ENCODE peak calls at places on chromosome 10, in seven cellular contexts. D, L, N, C, Y, Z and B are unnamed samples. For H3K27me3, the result is how much of the 10 kb centered on the place peaks cover.

GRCh38 chr10:18094793-18095192 is 45.4 kb upstream of the CACNB2 start:
- DNase-seq in D (no peak), L (no peak), N (no peak), C (no peak), Y (no peak), Z (no peak), B (no peak)

GRCh38 chr10:124225029-124225467 is 131.7 kb upstream of the CHST15 start:
- DNase-seq in D (no peak), L (no peak), N (no peak), C (peak), Y (no peak), Z (no peak), B (no peak)

GRCh38 chr10:88974446-88975376 is 15.9 kb upstream of the FAS start:
- DNase-seq in D (no peak), L (no peak), N (no peak), C (no peak), Y (no peak), Z (no peak), B (no peak)

GRCh38 chr10:84088626-84089025 is 50.7 kb upstream of the GHITM start:
- DNase-seq in D (no peak), L (no peak), N (no peak), C (no peak), Y (no peak), Z (no peak), B (no peak)

GRCh38 chr10:87593702-87594101 is 66.0 kb upstream of the PAPSS2 start:
- DNase-seq in D (no peak), L (no peak), N (no peak), C (no peak), Y (no peak), Z (no peak), B (no peak)

GRCh38 chr10:67612577-67613537 is 83.1 kb downstream of the CTNNA3 start:
- DNase-seq in D (peak), L (no peak), N (no peak), C (no peak), Y (no peak), Z (no peak), B (no peak)

GRCh38 chr10:79102056-79102874 is 33.5 kb downstream of the ZMIZ1 start:
- DNase-seq in D (no peak), L (no peak), N (peak), C (peak), Y (peak), Z (peak), B (peak)

GRCh38 chr10:30057421-30057841 is 2.0 kb downstream of the JCAD start:
- DNase-seq in D (no peak), L (no peak), N (no peak), C (no peak), Y (no peak), Z (no peak), B (no peak)

GRCh38 chr10:95069286-95069685 is at the start of gene CYP2C8:
- DNase-seq in D (no peak), L (no peak), N (no peak), C (no peak), Y (no peak), Z (no peak), B (no peak)

GRCh38 chr10:18501198-18501597 is 150.2 kb downstream of the NSUN6 start:
- DNase-seq in D (peak), L (no peak), N (no peak), C (no peak), Y (no peak), Z (no peak), B (no peak)

GRCh38 chr10:36700123-36700522 is 425.3 kb upstream of the ANKRD30A start:
- DNase-seq in D (no peak), L (no peak), N (no peak), C (no peak), Y (no peak), Z (no peak), B (no peak)

GRCh38 chr10:117729156-117729555 is 186.6 kb downstream of the EMX2 start:
- DNase-seq in D (no peak), L (no peak), N (no peak), C (no peak), Y (no peak), Z (no peak), B (no peak)

GRCh38 chr10:30098624-30099023 is 39.2 kb upstream of the JCAD start:
- DNase-seq in D (no peak), L (no peak), N (no peak), C (no peak), Y (no peak), Z (no peak), B (no peak)

GRCh38 chr10:107686095-107686494 is 521.6 kb upstream of the SORCS1 start:
- DNase-seq in D (no peak), L (no peak), N (no peak), C (no peak), Y (peak), Z (peak), B (no peak)

GRCh38 chr10:47036771-47037170 is 125.5 kb downstream of the PTPN20 start:
- DNase-seq in D (no peak), L (no peak), N (no peak), C (no peak), Y (no peak), Z (no peak), B (peak)

GRCh38 chr10:58016614-58017013 is 251.1 kb downstream of the IPMK start:
- DNase-seq in D (no peak), L (no peak), N (no peak), C (no peak), Y (no peak), Z (no peak), B (no peak)

GRCh38 chr10:117175215-117175900 is 21.9 kb upstream of the KCNK18 start:
- DNase-seq in D (no peak), L (no peak), N (no peak), C (no peak), Y (peak), Z (peak), B (no peak)

GRCh38 chr10:124149143-124149542 is 55.7 kb upstream of the CHST15 start:
- DNase-seq in D (no peak), L (no peak), N (no peak), C (no peak), Y (no peak), Z (no peak), B (no peak)

GRCh38 chr10:3239066-3239919 is 66.7 kb upstream of the PITRM1 start:
- DNase-seq in D (no peak), L (no peak), N (peak), C (peak), Y (peak), Z (peak), B (peak)
- TF ChIP-seq POLR2AphosphoS5 in D (no peak), L (no peak), N (no peak), C (no peak), Y (peak), Z (peak), B (no peak)

DNA sequence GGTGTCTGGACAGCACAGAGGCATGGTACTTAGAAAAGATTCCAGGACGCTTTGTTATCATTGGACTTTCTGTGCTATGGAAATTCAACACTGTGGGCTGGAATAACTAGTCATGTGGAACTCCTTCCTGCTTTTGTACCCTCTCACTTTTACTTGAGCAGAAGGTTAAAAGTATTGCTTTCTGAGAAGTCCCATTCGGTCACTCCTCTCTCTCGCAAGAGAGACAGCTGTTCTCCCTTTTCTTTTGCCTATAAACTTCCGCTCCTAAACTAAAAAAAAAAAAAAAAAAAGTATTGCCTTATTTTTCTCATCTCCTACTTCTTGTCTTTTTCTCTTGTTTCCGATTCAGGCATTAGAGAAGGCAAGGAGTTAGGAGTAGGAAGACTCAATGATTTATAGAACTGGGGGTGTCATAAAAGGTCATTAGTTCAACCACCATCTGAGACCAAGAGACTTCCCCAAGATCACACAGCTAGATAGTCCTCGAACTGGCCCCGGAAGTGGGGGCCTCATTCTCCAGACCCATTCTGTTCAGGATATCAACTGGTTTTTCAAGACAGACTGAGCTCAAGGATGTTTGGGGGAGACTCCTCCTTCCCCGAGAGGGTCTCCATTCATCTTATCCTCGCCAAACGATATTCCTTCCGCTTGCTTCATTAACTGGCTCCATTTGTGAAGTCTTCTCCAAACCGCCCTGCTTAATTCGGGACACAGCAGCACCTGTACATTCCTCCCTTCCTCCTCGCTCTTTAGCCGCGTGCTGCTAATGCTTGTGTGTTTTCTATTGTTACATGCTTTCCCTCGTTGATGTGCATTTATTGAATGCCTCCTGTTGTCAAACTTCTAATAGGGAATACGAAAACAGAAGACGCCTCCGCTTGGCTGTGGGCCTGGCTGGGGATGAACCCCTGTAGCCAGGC is 960 bp upstream of the INPP5F start:
- DNase-seq in D (no peak), L (no peak), N (peak), C (no peak), Y (no peak), Z (no peak), B (no peak)
- TF ChIP-seq EP300 in D (no peak), L (no peak), N (peak), C (no peak), Y (no peak), Z (no peak), B (no peak)

GRCh38 chr10:100802607-100803006 is 57.2 kb downstream of the PAX2 start:
- DNase-seq in D (no peak), L (no peak), N (no peak), C (no peak), Y (no peak), Z (no peak), B (no peak)
- H3K27me3 ChIP-seq in D (under half), L (half or more), N (under half), C (half or more), Y (half or more), Z (under half), B (under half)

GRCh38 chr10:68895041-68895440 is 6.1 kb upstream of the DDX50 start:
- DNase-seq in D (no peak), L (no peak), N (no peak), C (no peak), Y (no peak), Z (no peak), B (no peak)

GRCh38 chr10:68901106-68901927 is at the start of gene DDX50:
- DNase-seq in D (peak), L (peak), N (peak), C (peak), Y (peak), Z (peak), B (peak)

GRCh38 chr10:68899186-68899745 is 1.8 kb upstream of the DDX50 start:
- DNase-seq in D (no peak), L (no peak), N (no peak), C (no peak), Y (no peak), Z (no peak), B (no peak)

GRCh38 chr10:68900427-68901105 is 549 bp upstream of the DDX50 start:
- DNase-seq in D (peak), L (peak), N (no peak), C (no peak), Y (no peak), Z (peak), B (no peak)

GRCh38 chr10:68897336-68897741 is 3.8 kb upstream of the DDX50 start:
- DNase-seq in D (no peak), L (no peak), N (peak), C (peak), Y (peak), Z (peak), B (no peak)
- TF ChIP-seq POLR2AphosphoS5 in D (no peak), L (no peak), N (no peak), C (no peak), Y (no peak), Z (no peak), B (no peak)

DNA sequence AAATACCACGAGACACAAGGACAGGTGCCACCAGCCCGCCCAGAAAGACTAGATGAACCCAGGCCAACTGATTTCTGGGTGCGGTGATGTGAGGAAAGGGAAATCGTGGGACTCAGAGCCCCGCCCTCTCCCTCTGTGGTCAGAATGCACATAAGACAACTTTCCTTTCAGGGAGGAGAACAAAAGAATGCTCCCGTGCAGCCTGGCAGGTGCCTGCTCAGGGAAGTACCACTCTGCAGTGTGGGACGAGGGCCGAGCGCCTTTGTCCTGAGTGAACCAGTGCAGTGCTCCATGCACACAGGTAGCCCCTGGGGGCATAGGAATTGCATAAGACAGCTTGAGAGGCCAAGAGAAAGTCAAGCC is 119.5 kb downstream of the ABLIM1 start:
- DNase-seq in D (no peak), L (no peak), N (no peak), C (peak), Y (peak), Z (peak), B (no peak)
- TF ChIP-seq EP300 in D (no peak), L (no peak), N (no peak), C (no peak), Y (no peak), Z (no peak), B (no peak)

DNA sequence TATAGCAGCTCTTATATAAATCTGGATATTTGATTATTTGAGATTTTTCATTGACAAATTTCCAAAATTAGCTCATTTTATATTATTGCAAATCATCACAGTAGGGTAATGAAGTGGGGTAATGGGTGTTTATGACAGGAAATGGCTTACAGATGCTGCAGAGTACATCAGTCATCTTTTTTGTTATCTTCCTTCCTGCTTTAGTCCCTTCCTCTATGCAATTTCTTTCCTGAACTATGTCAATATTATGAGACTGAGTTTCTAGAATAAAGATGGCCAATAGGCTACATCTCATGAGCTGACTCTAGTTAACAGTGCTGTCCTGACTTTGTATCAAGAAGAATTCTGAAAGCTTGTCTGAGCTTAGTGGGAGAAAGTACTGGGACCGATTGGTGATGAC is 244.5 kb downstream of the XPNPEP1 start:
- DNase-seq in D (no peak), L (no peak), N (no peak), C (no peak), Y (no peak), Z (no peak), B (no peak)
- H3K27me3 ChIP-seq in D (under half), L (under half), N (under half), C (under half), Y (under half), Z (under half), B (under half)